ENCODE peak calls at places on chromosomes 6 and 20, in five cellular contexts. L, K, I, X and T are unnamed samples.

GRCh38 chr6:88380083-88380482 is 213.9 kb upstream of the CNR1 start:
- DNase-seq in X (no peak), I (no peak), L (no peak), K (no peak), T (peak)

GRCh38 chr20:35564905-35565304 is 23.0 kb downstream of the ERGIC3 start:
- DNase-seq in I (no peak), K (no peak), L (no peak), X (no peak), T (no peak)

GRCh38 chr20:32396656-32397160 is 38.6 kb downstream of the ASXL1 start:
- DNase-seq in I (no peak), K (no peak), X (no peak), L (no peak), T (no peak)

GRCh38 chr6:154868143-154868594 is 126.9 kb upstream of the TIAM2 start:
- DNase-seq in L (peak), I (peak), K (no peak), X (no peak), T (no peak)

GRCh38 chr6:89522778-89523177 is 89.8 kb downstream of the ANKRD6 start:
- DNase-seq in K (no peak), L (no peak), I (peak), X (no peak), T (no peak)

GRCh38 chr6:3759656-3760245 is 8.2 kb upstream of the PXDC1 start:
- DNase-seq in L (no peak), X (no peak), I (no peak), K (no peak), T (no peak)

GRCh38 chr6:28648878-28649375 is 123.2 kb downstream of the GPX5 start:
- DNase-seq in K (no peak), X (no peak), I (peak), L (peak), T (no peak)

GRCh38 chr6:122476131-122476530 is 4.5 kb upstream of the SERINC1 start:
- DNase-seq in L (peak), X (no peak), K (no peak), I (peak), T (peak)

GRCh38 chr6:169984181-169985120 is 233.0 kb downstream of the ERMARD start:
- DNase-seq in X (no peak), L (no peak), I (no peak), K (no peak), T (no peak)

GRCh38 chr6:84766118-84766683 is 1.8 kb upstream of the TBX18 start:
- DNase-seq in L (no peak), I (peak), X (no peak), K (no peak), T (no peak)

GRCh38 chr6:125123468-125124249 is 29.9 kb upstream of the TPD52L1 start:
- DNase-seq in X (no peak), K (no peak), L (no peak), I (no peak), T (peak)

GRCh38 chr6:72937160-72937559 is 288.1 kb downstream of the KHDC1L start:
- DNase-seq in I (no peak), L (no peak), K (no peak), X (no peak), T (no peak)

GRCh38 chr20:3203315-3204123 is 963 bp downstream of the DDRGK1 start:
- DNase-seq in I (peak), L (no peak), X (no peak), K (peak), T (no peak)

GRCh38 chr6:158327216-158327615 is 15.0 kb downstream of the TULP4 start:
- DNase-seq in X (no peak), L (no peak), K (no peak), I (no peak), T (no peak)

GRCh38 chr20:17395729-17396128 is 135.4 kb downstream of the BFSP1 start:
- DNase-seq in L (no peak), K (no peak), X (no peak), I (no peak), T (no peak)

GRCh38 chr6:149864578-149865535 is 698 bp upstream of the LRP11 start:
- DNase-seq in X (no peak), K (peak), I (peak), L (peak), T (peak)

GRCh38 chr20:51542033-51542893 is at the start of gene NFATC2:
- DNase-seq in X (no peak), I (peak), L (no peak), K (peak), T (no peak)

GRCh38 chr6:157056275-157056674 is 267.0 kb downstream of the TMEM242 start:
- DNase-seq in L (no peak), I (no peak), K (peak), X (peak), T (no peak)

GRCh38 chr6:32944265-32944664 is 3.4 kb upstream of the HLA-DMB start:
- DNase-seq in I (no peak), K (peak), X (peak), L (no peak), T (no peak)

GRCh38 chr6:138528137-138528536 is 28.8 kb upstream of the NHSL1 start:
- DNase-seq in L (no peak), K (no peak), X (no peak), I (no peak), T (no peak)